ENCODE peak calls at places on chromosomes 1 and 21, in ten cellular contexts. E is OCI-M1; S is endothelial cell; Q is activated T-helper 9 cell treated with anti-CD3 and anti-CD28 coated beads, Interleukin-2, amount 50 U/mL, for 16 hours; H is COR-L47; D is effector memory CD8-positive, alpha-beta T cell; J is coronary artery; U is CD8-positive, alpha-beta memory T cell; M is GM03348; V is NCI-H510A treated with DMSO at 0.1 percent for 48 hours. P is an unnamed sample.

GRCh38 chr21:45471229-45472052 is 66.5 kb downstream of the COL18A1 start:
- DNase-seq in U (no peak), D (no peak), V (no peak), E (no peak), J (no peak), H (no peak), Q (no peak), S (no peak), M (peak; percentile 89), P (no peak)

GRCh38 chr21:34881421-34881820 is 167.7 kb downstream of the RUNX1 start:
- DNase-seq in V (no peak), E (no peak), J (no peak), S (no peak), U (no peak), M (no peak), Q (no peak), H (no peak), D (no peak), P (no peak)

GRCh38 chr1:235952950-235953615 is 86.4 kb upstream of the LYST start:
- DNase-seq in M (no peak), V (no peak), D (no peak), S (no peak), U (no peak), J (no peak), Q (no peak), H (no peak), E (no peak), P (no peak)

GRCh38 chr1:153746174-153746573 is 18.3 kb downstream of the INTS3 start:
- DNase-seq in J (no peak), D (no peak), Q (no peak), E (no peak), M (no peak), U (no peak), S (no peak), V (no peak), H (no peak), P (no peak)

GRCh38 chr1:33257388-33257758 is 1.1 kb downstream of the ZNF362 start:
- DNase-seq in Q (no peak), M (peak; percentile 62), S (no peak), U (peak; percentile 14), J (no peak), D (no peak), H (no peak), V (no peak), E (no peak), P (no peak)

GRCh38 chr1:114346480-114347029 is 164.4 kb downstream of the TRIM33 start:
- DNase-seq in D (peak; percentile 100), E (peak; percentile 96), J (peak; percentile 94), V (peak; percentile 90), Q (peak; percentile 94), U (peak; percentile 96), M (peak; percentile 96), S (peak; percentile 100), H (peak; percentile 93), P (peak; percentile 96)

GRCh38 chr1:201348211-201348566 is 29.3 kb downstream of the TNNT2 start:
- DNase-seq in H (peak; percentile 34), U (no peak), S (peak; percentile 74), E (peak; percentile 56), J (no peak), V (peak; percentile 18), M (peak; percentile 81), Q (no peak), D (no peak), P (no peak)

GRCh38 chr1:209617047-209617673 is 33.6 kb downstream of the CAMK1G start:
- DNase-seq in U (no peak), Q (no peak), M (no peak), S (no peak), V (no peak), J (no peak), E (no peak), D (no peak), H (no peak), P (no peak)

GRCh38 chr1:160837558-160838205 is 25.0 kb downstream of the CD244 start:
- DNase-seq in E (no peak), H (no peak), S (no peak), D (peak; percentile 82), Q (peak; percentile 62), V (no peak), J (peak; percentile 71), M (no peak), U (peak; percentile 93), P (peak; percentile 88)

GRCh38 chr1:246281639-246282038 is 225.4 kb downstream of the SMYD3 start:
- DNase-seq in U (no peak), J (no peak), V (peak; percentile 5), S (no peak), E (peak; percentile 28), D (no peak), Q (no peak), H (no peak), M (no peak), P (no peak)

GRCh38 chr1:22750671-22751016 is 40.0 kb downstream of the EPHB2 start:
- DNase-seq in V (peak; percentile 61), E (no peak), H (no peak), D (no peak), M (no peak), S (no peak), J (no peak), U (no peak), Q (no peak), P (no peak)

GRCh38 chr1:200588698-200589097 is 31.9 kb downstream of the KIF14 start:
- DNase-seq in E (no peak), D (no peak), Q (no peak), J (no peak), U (no peak), S (no peak), H (no peak), V (no peak), M (no peak), P (no peak)

GRCh38 chr1:177289532-177289931 is 118.8 kb downstream of the BRINP2 start:
- DNase-seq in U (no peak), H (no peak), V (no peak), S (no peak), E (no peak), Q (no peak), D (no peak), J (no peak), M (no peak), P (no peak)

GRCh38 chr21:42542596-42542995 is 28.9 kb downstream of the SLC37A1 start:
- DNase-seq in M (no peak), E (no peak), V (no peak), S (no peak), H (no peak), J (no peak), D (no peak), Q (no peak), U (no peak), P (no peak)

GRCh38 chr21:26948194-26948593 is 18.7 kb downstream of the ADAMTS5 start:
- DNase-seq in E (no peak), M (no peak), U (no peak), J (no peak), Q (no peak), H (no peak), V (no peak), S (no peak), D (no peak), P (no peak)

GRCh38 chr21:43609501-43610340 is 49.6 kb downstream of the HSF2BP start:
- DNase-seq in S (no peak), U (no peak), Q (no peak), H (peak; percentile 99), D (no peak), J (no peak), V (peak; percentile 89), M (no peak), E (peak; percentile 33), P (no peak)

GRCh38 chr1:119097380-119097779 is 43.1 kb downstream of the WARS2 start:
- DNase-seq in E (no peak), U (no peak), V (no peak), M (peak; percentile 21), J (no peak), S (no peak), Q (no peak), H (no peak), D (no peak), P (no peak)

GRCh38 chr1:69513621-69514020 is 54.1 kb upstream of the LRRC7 start:
- DNase-seq in M (peak; percentile 5), J (no peak), Q (no peak), S (no peak), U (no peak), H (no peak), V (no peak), E (no peak), D (no peak), P (no peak)

GRCh38 chr1:154157520-154158306 is 2.8 kb upstream of the NUP210L start:
- DNase-seq in Q (peak; percentile 48), D (peak; percentile 66), S (no peak), M (no peak), E (peak; percentile 98), U (peak; percentile 85), V (peak; percentile 67), H (no peak), J (no peak), P (no peak)

GRCh38 chr1:156832434-156832833 is 15.8 kb upstream of the SH2D2A start:
- DNase-seq in U (peak; percentile 20), Q (no peak), E (no peak), M (no peak), V (no peak), J (no peak), S (no peak), D (no peak), H (no peak), P (no peak)

GRCh38 chr1:46558141-46558963 is 6.9 kb upstream of the KNCN start:
- DNase-seq in S (no peak), V (no peak), D (no peak), Q (no peak), M (no peak), E (no peak), U (no peak), H (no peak), J (no peak), P (no peak)

GRCh38 chr21:35644523-35644922 is 415.8 kb downstream of the SETD4 start:
- DNase-seq in E (no peak), U (no peak), S (no peak), D (no peak), V (no peak), M (no peak), J (no peak), H (no peak), Q (no peak), P (no peak)

GRCh38 chr1:194975913-194976312 is 1632.3 kb downstream of the KCNT2 start:
- DNase-seq in S (no peak), Q (no peak), U (no peak), E (no peak), V (no peak), J (no peak), H (no peak), M (no peak), D (no peak), P (no peak)

GRCh38 chr1:98104285-98104684 is 183.5 kb upstream of the DPYD start:
- DNase-seq in D (no peak), Q (no peak), U (no peak), M (peak; percentile 44), V (no peak), S (no peak), J (no peak), E (no peak), H (peak; percentile 16), P (no peak)

GRCh38 chr1:211643324-211644212 is 31.9 kb downstream of the NEK2 start:
- DNase-seq in V (peak; percentile 87), Q (no peak), H (peak; percentile 82), S (peak; percentile 22), D (no peak), J (no peak), M (no peak), E (no peak), U (no peak), P (no peak)

GRCh38 chr1:234933475-234933874 is 195.2 kb downstream of the TOMM20 start:
- DNase-seq in V (no peak), Q (no peak), U (no peak), D (no peak), H (no peak), M (peak; percentile 75), S (no peak), J (no peak), E (peak; percentile 50), P (no peak)

GRCh38 chr1:228297822-228298221 is 90.0 kb downstream of the OBSCN start:
- DNase-seq in Q (no peak), V (no peak), S (no peak), E (no peak), J (no peak), H (no peak), U (no peak), D (no peak), M (no peak), P (no peak)

GRCh38 chr1:21935393-21935804 is 1.7 kb downstream of the HSPG2 start:
- DNase-seq in V (no peak), U (no peak), E (no peak), S (no peak), D (no peak), M (peak; percentile 63), H (no peak), J (no peak), Q (no peak), P (no peak)